ENCODE peak calls at places on chromosomes 4 and X, in nine cellular contexts. J is pancreas; D is fibroblast of the aortic adventitia; P is AG04449; Z is PC-9; W is CD8-positive, alpha-beta memory T cell; L is mesenchymal stem cell; C is epithelial cell of esophagus; G is retinal pigment epithelial cell. V is an unnamed sample.

GRCh38 chrX:16578218-16578617 is 71.7 kb upstream of the S100G start:
- DNase-seq in D (peak), J (no peak), W (no peak), Z (no peak), P (no peak), G (no peak), C (peak), L (peak), V (peak)

GRCh38 chr4:174604198-174604597 is 81.9 kb upstream of the HPGD start:
- DNase-seq in W (no peak), C (peak), Z (no peak), P (no peak), J (no peak), L (peak), D (peak), G (no peak), V (peak)

GRCh38 chrX:15737957-15738685 is at the start of gene CA5B:
- DNase-seq in L (peak), D (peak), W (peak), P (no peak), G (peak), Z (peak), C (peak), J (peak), V (peak)

GRCh38 chrX:85836868-85837267 is 210.5 kb downstream of the CHM start:
- DNase-seq in P (peak), D (peak), J (no peak), L (no peak), C (peak), W (no peak), Z (no peak), G (peak), V (no peak)

GRCh38 chr4:115082633-115083032 is 30.8 kb downstream of the NDST4 start:
- DNase-seq in D (no peak), L (no peak), P (no peak), Z (no peak), C (no peak), J (no peak), W (no peak), G (no peak), V (no peak)

GRCh38 chr4:110475881-110476818 is at the start of gene ENPEP:
- DNase-seq in L (no peak), P (no peak), Z (no peak), G (no peak), J (peak), D (peak), C (peak), W (no peak), V (peak)

GRCh38 chrX:108225456-108225730 is 133.8 kb downstream of the ATG4A start:
- DNase-seq in J (no peak), L (no peak), P (no peak), C (peak), D (no peak), Z (no peak), G (no peak), W (no peak), V (no peak)

GRCh38 chr4:90845777-90846176 is 718.6 kb downstream of the CCSER1 start:
- DNase-seq in W (no peak), J (no peak), Z (no peak), C (peak), P (no peak), D (no peak), G (no peak), L (peak), V (no peak)

GRCh38 chrX:73215263-73215662 is 612 bp upstream of the NAP1L2 start:
- DNase-seq in J (no peak), L (no peak), G (no peak), C (no peak), D (no peak), P (no peak), W (no peak), Z (no peak), V (no peak)

GRCh38 chrX:3184176-3184930 is 143.1 kb downstream of the ARSF start:
- DNase-seq in C (no peak), D (peak), Z (no peak), J (no peak), W (no peak), P (peak), G (no peak), L (peak), V (peak)

GRCh38 chr4:143339497-143339896 is 2.8 kb downstream of the GAB1 start:
- DNase-seq in W (no peak), Z (no peak), C (no peak), D (no peak), G (no peak), L (no peak), P (no peak), J (no peak), V (no peak)

GRCh38 chr4:158811704-158812103 is 42.9 kb downstream of the FNIP2 start:
- DNase-seq in P (no peak), Z (no peak), J (no peak), W (peak), D (no peak), L (no peak), C (peak), G (no peak), V (no peak)

GRCh38 chrX:19593684-19594083 is 78.4 kb upstream of the MAP3K15 start:
- DNase-seq in W (peak), P (no peak), L (peak), J (no peak), G (peak), D (peak), Z (peak), C (peak), V (no peak)

GRCh38 chrX:41468647-41469323 is 21.6 kb downstream of the NYX start:
- DNase-seq in C (no peak), J (no peak), G (no peak), W (no peak), Z (no peak), L (peak), D (peak), P (no peak), V (peak)

GRCh38 chr4:39978904-39979303 is 1.2 kb upstream of the PDS5A start:
- DNase-seq in C (no peak), P (no peak), L (no peak), J (no peak), W (no peak), G (no peak), Z (no peak), D (no peak), V (no peak)

GRCh38 chr4:123495530-123495929 is 98.9 kb downstream of the SPRY1 start:
- DNase-seq in P (no peak), C (peak), G (no peak), D (no peak), W (no peak), L (peak), J (no peak), Z (no peak), V (no peak)

GRCh38 chrX:94524867-94525266 is 850.9 kb downstream of the FAM133A start:
- DNase-seq in J (no peak), P (no peak), G (no peak), D (no peak), L (no peak), W (no peak), C (peak), Z (no peak), V (no peak)

GRCh38 chr4:146327859-146328258 is 113.5 kb downstream of the REELD1 start:
- DNase-seq in P (no peak), G (no peak), W (no peak), D (no peak), Z (no peak), C (no peak), J (peak), L (no peak), V (no peak)

GRCh38 chr4:169070071-169070894 is 60.2 kb upstream of the CBR4 start:
- DNase-seq in W (no peak), L (peak), D (peak), P (peak), Z (peak), J (no peak), C (peak), G (peak), V (peak)

GRCh38 chrX:135892781-135893180 is 463 bp downstream of the CT45A10 start:
- DNase-seq in J (no peak), G (no peak), D (no peak), P (no peak), L (no peak), Z (no peak), C (no peak), W (no peak), V (no peak)

GRCh38 chr4:38266616-38267015 is 306.4 kb downstream of the PTTG2 start:
- DNase-seq in W (no peak), Z (peak), C (peak), L (peak), P (no peak), D (no peak), J (no peak), G (no peak), V (no peak)

GRCh38 chrX:49919617-49920016 is 2.8 kb upstream of the CLCN5 start:
- DNase-seq in C (no peak), L (peak), G (no peak), D (peak), W (peak), J (no peak), P (no peak), Z (no peak), V (no peak)

GRCh38 chrX:69496143-69496542 is 8.0 kb upstream of the NALF2 start:
- DNase-seq in P (no peak), C (no peak), Z (no peak), L (no peak), G (no peak), J (no peak), D (no peak), W (no peak), V (no peak)

GRCh38 chrX:147958316-147958715 is 22.8 kb upstream of the FMR1NB start:
- DNase-seq in P (no peak), C (peak), Z (peak), L (no peak), J (no peak), W (no peak), G (no peak), D (peak), V (peak)

GRCh38 chr4:15167743-15168142 is 165.5 kb downstream of the CPEB2 start:
- DNase-seq in D (no peak), P (no peak), J (no peak), G (no peak), L (no peak), W (no peak), Z (no peak), C (no peak), V (no peak)

GRCh38 chr4:182555997-182556418 is 312.8 kb downstream of the TENM3 start:
- DNase-seq in Z (no peak), J (no peak), W (no peak), G (peak), L (peak), C (peak), D (peak), P (peak), V (peak)

GRCh38 chr4:140094701-140095420 is 59.1 kb downstream of the MAML3 start:
- DNase-seq in D (no peak), L (no peak), P (no peak), Z (peak), J (peak), W (peak), C (peak), G (no peak), V (no peak)

GRCh38 chrX:151359931-151360871 is 36.8 kb upstream of the VMA21 start:
- DNase-seq in Z (peak), J (peak), G (no peak), L (peak), D (peak), W (peak), C (peak), P (no peak), V (no peak)

GRCh38 chr4:30719363-30720020 is 677 bp upstream of the PCDH7 start:
- DNase-seq in Z (peak), C (peak), W (no peak), L (peak), D (peak), P (no peak), J (peak), G (no peak), V (no peak)

GRCh38 chr4:30716671-30717207 is 3.4 kb upstream of the PCDH7 start:
- DNase-seq in Z (peak), W (no peak), G (no peak), L (peak), C (peak), P (no peak), D (peak), J (no peak), V (no peak)

GRCh38 chr4:30717208-30718020 is 2.8 kb upstream of the PCDH7 start:
- DNase-seq in Z (peak), P (no peak), L (peak), W (peak), C (peak), J (peak), D (peak), G (no peak), V (peak)

GRCh38 chr4:30718889-30719252 is 1.3 kb upstream of the PCDH7 start:
- DNase-seq in J (no peak), Z (no peak), D (peak), P (no peak), L (peak), G (no peak), C (peak), W (no peak), V (no peak)

GRCh38 chr4:30718021-30718888 is 1.9 kb upstream of the PCDH7 start:
- DNase-seq in G (no peak), Z (peak), W (no peak), P (no peak), J (peak), C (peak), L (peak), D (peak), V (no peak)
- H3K4me3 ChIP-seq in G (peak), Z (peak), W (no peak), P (peak), J (peak), C (peak), L (peak), D (peak), V (peak)

GRCh38 chr4:183797445-183798248 is 107.5 kb upstream of the STOX2 start:
- DNase-seq in D (peak), C (peak), Z (peak), P (no peak), J (peak), G (no peak), L (no peak), W (no peak), V (no peak)
- H3K4me3 ChIP-seq in D (peak), C (peak), Z (peak), P (peak), J (peak), G (peak), L (peak), W (no peak), V (peak)

GRCh38 chrX:1368385-1368698 is 23.6 kb downstream of the SLC25A6 start:
- DNase-seq in P (no peak), J (peak), W (no peak), C (no peak), L (no peak), G (no peak), D (no peak), Z (no peak), V (no peak)
- H3K4me3 ChIP-seq in P (no peak), J (no peak), W (no peak), C (no peak), L (no peak), G (no peak), D (no peak), Z (no peak), V (no peak)

DNA sequence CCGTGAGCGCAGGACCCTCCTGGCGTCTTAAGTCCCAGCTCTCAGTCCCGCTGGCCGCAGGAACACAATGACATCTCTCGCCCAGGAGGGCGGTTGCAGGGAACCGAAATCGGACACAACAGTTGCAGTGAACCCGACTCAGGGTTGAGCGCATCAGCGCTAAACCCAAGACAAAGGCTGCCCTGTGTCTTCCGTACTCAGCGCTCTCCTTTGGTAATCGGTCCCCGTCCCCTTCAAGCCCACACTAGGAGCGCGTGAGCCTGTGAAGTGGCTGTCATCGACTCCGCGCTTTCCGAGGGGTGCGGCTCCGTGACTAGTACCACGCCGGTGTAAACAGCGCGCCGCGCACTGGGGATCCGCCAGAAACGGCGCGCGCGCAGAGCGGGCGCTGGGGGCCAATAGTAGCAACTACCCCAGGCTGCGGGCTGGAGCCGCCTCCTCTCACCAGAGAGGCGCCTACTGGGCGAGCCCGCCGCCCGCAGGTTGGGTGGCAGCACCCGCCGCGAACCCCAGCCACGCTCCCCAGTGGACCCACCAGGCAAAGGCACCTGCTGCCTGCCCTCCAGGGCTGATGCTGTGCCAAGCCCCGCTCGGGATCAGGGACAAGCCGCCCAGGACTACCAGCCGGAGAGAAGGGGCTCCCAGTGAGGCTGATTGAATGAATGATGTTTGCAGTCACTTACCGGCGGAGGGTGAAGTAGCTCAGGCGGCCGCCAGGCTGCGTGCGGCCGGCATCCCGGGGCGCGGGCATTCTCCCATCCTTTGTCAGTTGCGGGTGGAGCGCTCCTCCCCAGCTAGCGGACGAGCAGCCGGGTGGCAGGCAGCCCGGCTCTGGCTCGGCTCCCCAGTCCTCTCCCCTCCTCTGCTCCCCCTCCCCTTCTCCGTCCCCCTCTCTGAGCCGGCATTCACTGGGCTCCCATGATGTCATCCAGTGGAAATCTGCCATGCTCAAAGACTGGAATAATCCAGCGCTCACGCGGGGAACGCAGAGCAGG is 370.4 kb upstream of the SMIM31 start:
- DNase-seq in W (no peak), G (peak), P (no peak), L (peak), D (peak), C (peak), J (peak), Z (peak), V (no peak)
- H3K4me3 ChIP-seq in W (no peak), G (peak), P (no peak), L (peak), D (peak), C (peak), J (no peak), Z (no peak), V (peak)

GRCh38 chrX:40004916-40005289 is 92.9 kb downstream of the BCOR start:
- DNase-seq in C (no peak), W (no peak), J (no peak), Z (no peak), L (no peak), D (no peak), P (no peak), G (no peak), V (no peak)
- H3K4me3 ChIP-seq in C (no peak), W (no peak), J (no peak), Z (no peak), L (no peak), D (no peak), P (no peak), G (no peak), V (no peak)

GRCh38 chr4:89298788-89299152 is 8.8 kb downstream of the GPRIN3 start:
- DNase-seq in L (peak), J (no peak), W (peak), G (no peak), P (no peak), Z (no peak), C (no peak), D (peak), V (no peak)
- H3K4me3 ChIP-seq in L (no peak), J (peak), W (peak), G (no peak), P (no peak), Z (no peak), C (no peak), D (no peak), V (no peak)

DNA sequence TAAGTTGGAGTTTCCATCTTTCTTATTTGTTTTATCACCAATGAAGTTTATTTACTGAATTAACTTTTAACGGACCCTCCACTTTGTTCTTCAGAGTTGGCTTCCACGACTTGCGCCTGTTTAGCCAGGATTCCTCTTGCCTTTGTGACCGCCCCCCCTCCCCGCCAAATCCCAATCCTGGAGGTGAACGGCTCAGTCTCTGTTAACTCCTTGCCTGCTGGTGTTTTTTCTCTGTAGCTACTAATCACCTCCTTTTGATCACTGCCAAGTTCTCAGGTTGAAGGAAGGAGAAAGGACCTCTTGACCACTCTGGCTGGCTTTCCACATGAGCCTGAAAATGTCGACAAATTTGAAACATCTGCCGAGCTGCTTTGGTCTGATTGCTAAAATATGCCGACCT is 46.8 kb upstream of the BCOR start:
- DNase-seq in J (peak), W (no peak), Z (no peak), L (no peak), P (no peak), C (no peak), G (no peak), D (no peak), V (no peak)
- H3K4me3 ChIP-seq in J (no peak), W (no peak), Z (peak), L (no peak), P (peak), C (peak), G (peak), D (no peak), V (no peak)

DNA sequence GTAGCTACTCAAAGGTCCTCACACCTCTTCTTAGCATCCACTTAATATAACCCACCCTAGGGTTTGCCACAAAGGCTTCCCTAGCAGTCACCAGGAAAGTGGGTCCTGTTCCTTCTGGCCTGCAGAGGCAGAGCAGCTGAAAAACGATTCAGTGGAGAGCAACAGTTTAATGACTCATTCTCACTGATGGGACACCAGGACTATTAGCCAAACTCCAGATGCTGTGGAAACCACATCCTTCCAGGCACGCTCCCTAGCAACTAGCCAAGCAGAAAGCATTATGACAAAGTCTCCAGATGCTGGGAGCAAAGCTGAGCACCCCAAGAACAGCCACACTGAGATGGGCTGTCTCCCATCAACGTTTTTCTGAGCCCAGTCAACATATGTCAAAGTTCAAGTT is 30.3 kb upstream of the UTP14A start:
- DNase-seq in P (peak), W (no peak), J (no peak), C (peak), L (peak), G (no peak), Z (peak), D (peak), V (peak)
- H3K4me3 ChIP-seq in P (no peak), W (no peak), J (no peak), C (no peak), L (no peak), G (no peak), Z (no peak), D (no peak), V (no peak)